ENCODE peak calls at places on chromosomes 12 and 14, in ten cellular contexts. One of them, this sample, is unnamed. For H3K4me1, the result is how much of the 10 kb centered on the place peaks cover.

GRCh38 chr12:104524026-104524425 is 67.3 kb downstream of the CHST11 start:
- DNase-seq in Peyer's patch: no peak
- DNase-seq in IMR-90: no peak
- DNase-seq in upper lobe of right lung: no peak
- DNase-seq in left ventricle myocardium inferior: no peak
- DNase-seq in small intestine: no peak
- DNase-seq in suprapubic skin: no peak
- DNase-seq in neuronal stem cell: no peak
- DNase-seq in fibroblast of lung: no peak
- DNase-seq in prostate gland: no peak
- DNase-seq in this sample: no peak

GRCh38 chr12:90572778-90573177 is 382.2 kb downstream of the CCER1 start:
- DNase-seq in fibroblast of lung: no peak
- DNase-seq in suprapubic skin: no peak
- DNase-seq in left ventricle myocardium inferior: no peak
- DNase-seq in neuronal stem cell: no peak
- DNase-seq in small intestine: no peak
- DNase-seq in Peyer's patch: no peak
- DNase-seq in IMR-90: no peak
- DNase-seq in prostate gland: no peak
- DNase-seq in upper lobe of right lung: no peak
- DNase-seq in this sample: no peak

GRCh38 chr12:70637686-70638085 is 457 bp upstream of the PTPRB start:
- DNase-seq in Peyer's patch: no peak
- DNase-seq in suprapubic skin: no peak
- DNase-seq in upper lobe of right lung: no peak
- DNase-seq in fibroblast of lung: no peak
- DNase-seq in small intestine: no peak
- DNase-seq in left ventricle myocardium inferior: no peak
- DNase-seq in prostate gland: no peak
- DNase-seq in neuronal stem cell: no peak
- DNase-seq in IMR-90: no peak
- DNase-seq in this sample: no peak

GRCh38 chr12:106114084-106115068 is 24.4 kb downstream of the NUAK1 start:
- DNase-seq in prostate gland: no peak
- DNase-seq in left ventricle myocardium inferior: no peak
- DNase-seq in upper lobe of right lung: no peak
- DNase-seq in neuronal stem cell: no peak
- DNase-seq in suprapubic skin: no peak
- DNase-seq in small intestine: no peak
- DNase-seq in Peyer's patch: no peak
- DNase-seq in fibroblast of lung: peak
- DNase-seq in IMR-90: peak
- DNase-seq in this sample: no peak

GRCh38 chr12:54689984-54690383 is 41.8 kb upstream of the DCD start:
- DNase-seq in suprapubic skin: no peak
- DNase-seq in Peyer's patch: no peak
- DNase-seq in neuronal stem cell: no peak
- DNase-seq in left ventricle myocardium inferior: no peak
- DNase-seq in upper lobe of right lung: no peak
- DNase-seq in IMR-90: no peak
- DNase-seq in small intestine: no peak
- DNase-seq in prostate gland: no peak
- DNase-seq in fibroblast of lung: no peak
- DNase-seq in this sample: no peak

GRCh38 chr12:17489452-17489851 is 600.5 kb downstream of the RERGL start:
- DNase-seq in IMR-90: no peak
- DNase-seq in prostate gland: no peak
- DNase-seq in small intestine: no peak
- DNase-seq in Peyer's patch: no peak
- DNase-seq in fibroblast of lung: no peak
- DNase-seq in suprapubic skin: no peak
- DNase-seq in upper lobe of right lung: no peak
- DNase-seq in left ventricle myocardium inferior: no peak
- DNase-seq in neuronal stem cell: no peak
- DNase-seq in this sample: no peak

GRCh38 chr12:54950071-54950727 is 34.4 kb downstream of the TESPA1 start:
- DNase-seq in fibroblast of lung: no peak
- DNase-seq in neuronal stem cell: no peak
- DNase-seq in Peyer's patch: no peak
- DNase-seq in prostate gland: no peak
- DNase-seq in left ventricle myocardium inferior: no peak
- DNase-seq in suprapubic skin: no peak
- DNase-seq in upper lobe of right lung: no peak
- DNase-seq in IMR-90: no peak
- DNase-seq in small intestine: no peak
- DNase-seq in this sample: no peak

GRCh38 chr12:46455648-46456352 is 83.2 kb upstream of the SLC38A2 start:
- DNase-seq in prostate gland: peak
- DNase-seq in IMR-90: no peak
- DNase-seq in small intestine: no peak
- DNase-seq in neuronal stem cell: no peak
- DNase-seq in Peyer's patch: no peak
- DNase-seq in left ventricle myocardium inferior: no peak
- DNase-seq in suprapubic skin: no peak
- DNase-seq in upper lobe of right lung: no peak
- DNase-seq in fibroblast of lung: no peak
- DNase-seq in this sample: peak

DNA sequence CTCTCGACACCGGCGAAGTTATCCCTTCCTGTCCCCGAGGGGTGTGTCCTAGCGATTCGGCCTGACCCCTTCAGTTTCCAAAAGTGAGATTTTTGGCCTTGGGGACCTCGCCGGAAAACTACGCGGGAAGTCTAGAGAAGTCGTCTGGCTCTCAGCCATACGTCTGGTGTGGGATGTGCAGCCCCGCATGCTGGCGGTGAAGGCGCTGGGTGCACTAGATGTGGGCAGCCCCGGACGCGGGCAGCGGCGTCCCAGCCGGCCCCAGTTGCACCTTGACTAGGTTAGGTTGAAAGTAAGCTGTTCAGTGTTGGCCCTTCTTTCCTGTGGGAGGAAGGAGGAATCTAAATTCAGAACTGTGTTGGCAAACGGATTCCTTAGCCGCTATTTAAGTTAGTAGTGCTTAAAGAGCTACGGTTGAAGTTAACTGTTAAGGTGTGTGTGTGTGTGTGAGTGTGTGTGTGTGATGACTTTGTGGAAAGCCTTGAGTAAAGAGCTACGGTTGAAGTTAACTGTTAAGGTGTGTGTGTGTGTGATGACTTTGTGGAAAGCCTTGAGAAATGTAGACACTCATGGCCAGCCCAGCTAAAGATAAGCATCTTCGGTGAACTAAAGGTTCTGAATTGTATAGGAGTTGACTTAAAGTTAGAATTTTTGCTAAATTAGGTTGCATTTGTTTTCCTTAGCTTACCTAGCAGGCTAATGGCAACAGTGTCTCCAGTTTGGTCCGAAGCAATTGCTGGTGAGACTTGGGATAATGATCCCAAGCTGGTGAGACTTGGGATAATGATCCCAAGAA is 1.2 kb downstream of the KTN1 start:
- DNase-seq in upper lobe of right lung: peak
- DNase-seq in left ventricle myocardium inferior: peak
- DNase-seq in suprapubic skin: no peak
- DNase-seq in neuronal stem cell: no peak
- DNase-seq in fibroblast of lung: peak
- DNase-seq in Peyer's patch: peak
- DNase-seq in small intestine: no peak
- DNase-seq in prostate gland: peak
- DNase-seq in IMR-90: no peak
- DNase-seq in this sample: peak
- H3K4me1 ChIP-seq in upper lobe of right lung: under half
- H3K4me1 ChIP-seq in left ventricle myocardium inferior: half or more
- H3K4me1 ChIP-seq in suprapubic skin: half or more
- H3K4me1 ChIP-seq in neuronal stem cell: under half
- H3K4me1 ChIP-seq in fibroblast of lung: under half
- H3K4me1 ChIP-seq in Peyer's patch: under half
- H3K4me1 ChIP-seq in small intestine: under half
- H3K4me1 ChIP-seq in prostate gland: under half
- H3K4me1 ChIP-seq in IMR-90: under half
- H3K4me1 ChIP-seq in this sample: under half

GRCh38 chr14:96752156-96752555 is 45.0 kb upstream of the VRK1 start:
- DNase-seq in small intestine: no peak
- DNase-seq in prostate gland: no peak
- DNase-seq in upper lobe of right lung: no peak
- DNase-seq in neuronal stem cell: no peak
- DNase-seq in IMR-90: no peak
- DNase-seq in fibroblast of lung: no peak
- DNase-seq in left ventricle myocardium inferior: no peak
- DNase-seq in suprapubic skin: no peak
- DNase-seq in Peyer's patch: no peak
- DNase-seq in this sample: no peak

GRCh38 chr14:96754845-96755184 is 42.4 kb upstream of the VRK1 start:
- DNase-seq in small intestine: no peak
- DNase-seq in upper lobe of right lung: no peak
- DNase-seq in neuronal stem cell: peak
- DNase-seq in left ventricle myocardium inferior: no peak
- DNase-seq in Peyer's patch: no peak
- DNase-seq in suprapubic skin: no peak
- DNase-seq in prostate gland: no peak
- DNase-seq in fibroblast of lung: no peak
- DNase-seq in IMR-90: no peak
- DNase-seq in this sample: no peak

GRCh38 chr14:96752594-96752993 is 44.6 kb upstream of the VRK1 start:
- DNase-seq in suprapubic skin: no peak
- DNase-seq in neuronal stem cell: no peak
- DNase-seq in Peyer's patch: no peak
- DNase-seq in upper lobe of right lung: no peak
- DNase-seq in left ventricle myocardium inferior: no peak
- DNase-seq in small intestine: no peak
- DNase-seq in fibroblast of lung: no peak
- DNase-seq in IMR-90: peak
- DNase-seq in prostate gland: no peak
- DNase-seq in this sample: no peak

GRCh38 chr14:96756745-96757144 is 40.4 kb upstream of the VRK1 start:
- DNase-seq in IMR-90: no peak
- DNase-seq in neuronal stem cell: no peak
- DNase-seq in suprapubic skin: no peak
- DNase-seq in prostate gland: no peak
- DNase-seq in left ventricle myocardium inferior: no peak
- DNase-seq in Peyer's patch: no peak
- DNase-seq in fibroblast of lung: no peak
- DNase-seq in small intestine: no peak
- DNase-seq in upper lobe of right lung: no peak
- DNase-seq in this sample: no peak

DNA sequence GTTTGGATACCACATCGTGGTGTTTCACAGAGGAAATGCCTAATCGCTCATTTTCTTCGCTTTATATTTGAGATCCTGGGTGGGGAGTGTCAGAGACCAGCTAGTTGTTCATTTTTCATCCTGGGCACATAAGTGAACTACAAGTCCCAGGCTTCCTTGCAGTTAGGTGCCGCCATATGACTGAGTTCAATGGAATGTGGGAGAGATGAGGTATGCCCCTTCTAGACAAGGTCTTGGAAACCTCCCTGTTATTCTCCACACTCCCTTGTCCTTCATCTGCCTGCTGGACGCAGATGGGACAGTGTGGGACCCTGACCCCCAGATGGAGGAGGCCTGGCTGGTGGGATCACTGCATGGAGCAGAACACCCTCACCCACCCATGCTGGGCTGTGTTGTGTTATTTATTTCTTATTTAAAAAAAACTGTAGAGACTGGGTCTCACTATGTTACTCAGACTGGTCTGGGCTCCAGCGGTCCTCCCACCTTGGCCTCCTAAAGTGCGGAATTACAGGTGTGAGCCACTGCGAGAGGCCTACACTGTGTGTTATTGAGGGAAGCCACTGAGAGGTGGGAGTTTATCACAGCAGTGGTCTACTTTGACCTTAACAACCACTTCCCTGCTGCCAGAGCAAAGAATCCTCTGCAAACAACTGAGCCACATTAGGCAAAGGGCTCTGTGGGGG is 42.9 kb upstream of the VRK1 start:
- DNase-seq in upper lobe of right lung: no peak
- DNase-seq in prostate gland: no peak
- DNase-seq in small intestine: no peak
- DNase-seq in left ventricle myocardium inferior: no peak
- DNase-seq in neuronal stem cell: no peak
- DNase-seq in suprapubic skin: no peak
- DNase-seq in fibroblast of lung: no peak
- DNase-seq in IMR-90: peak
- DNase-seq in Peyer's patch: no peak
- DNase-seq in this sample: no peak
- H3K27ac ChIP-seq in upper lobe of right lung: no peak
- H3K27ac ChIP-seq in prostate gland: no peak
- H3K27ac ChIP-seq in small intestine: no peak
- H3K27ac ChIP-seq in left ventricle myocardium inferior: no peak
- H3K27ac ChIP-seq in neuronal stem cell: peak
- H3K27ac ChIP-seq in suprapubic skin: no peak
- H3K27ac ChIP-seq in fibroblast of lung: no peak
- H3K27ac ChIP-seq in IMR-90: no peak
- H3K27ac ChIP-seq in Peyer's patch: no peak
- H3K27ac ChIP-seq in this sample: no peak

DNA sequence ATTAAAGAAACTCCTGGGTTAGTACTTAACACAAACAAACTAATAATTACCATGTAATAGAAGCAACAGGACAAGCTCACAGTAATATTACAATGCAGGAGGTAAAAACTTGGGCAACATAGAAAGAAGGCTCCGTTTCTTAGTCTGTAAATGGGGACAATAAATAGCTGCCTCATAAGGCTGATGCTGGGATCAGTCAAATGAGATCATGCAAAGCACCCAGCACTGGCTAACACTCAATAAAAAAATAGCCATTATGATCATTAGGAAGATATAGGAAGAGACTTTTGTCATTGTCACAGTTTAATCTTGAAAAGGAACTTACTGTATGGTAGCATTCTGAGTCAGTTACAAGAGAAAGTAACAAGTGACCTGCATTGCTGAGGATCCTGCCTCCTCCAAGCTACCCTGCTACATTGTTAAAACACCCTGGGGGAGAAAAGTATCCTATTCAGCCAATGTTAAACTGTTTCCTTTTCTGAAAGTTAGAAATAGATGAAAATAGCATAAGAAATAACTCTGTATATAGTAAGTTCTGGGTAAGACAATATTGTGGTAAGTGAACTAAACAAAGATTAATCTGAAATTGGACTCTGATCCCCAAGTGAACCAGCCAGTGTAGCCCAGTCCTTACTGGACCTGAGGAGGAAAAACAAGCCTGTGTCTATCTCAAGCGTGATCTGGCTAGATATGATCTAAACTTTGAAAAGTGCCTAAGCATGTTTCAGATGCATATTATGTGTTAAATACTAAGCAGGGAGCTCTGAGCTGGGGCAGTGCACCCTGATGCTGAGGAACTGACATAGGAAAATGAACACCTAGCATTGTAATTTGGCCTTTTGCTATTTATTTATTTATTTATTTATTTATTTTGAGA is 3.6 kb upstream of the NUDT4 start:
- DNase-seq in neuronal stem cell: no peak
- DNase-seq in IMR-90: no peak
- DNase-seq in upper lobe of right lung: no peak
- DNase-seq in suprapubic skin: no peak
- DNase-seq in prostate gland: no peak
- DNase-seq in left ventricle myocardium inferior: no peak
- DNase-seq in fibroblast of lung: no peak
- DNase-seq in small intestine: peak
- DNase-seq in Peyer's patch: no peak
- DNase-seq in this sample: no peak
- H3K4me3 ChIP-seq in neuronal stem cell: no peak
- H3K4me3 ChIP-seq in IMR-90: no peak
- H3K4me3 ChIP-seq in upper lobe of right lung: no peak
- H3K4me3 ChIP-seq in suprapubic skin: no peak
- H3K4me3 ChIP-seq in prostate gland: no peak
- H3K4me3 ChIP-seq in left ventricle myocardium inferior: peak
- H3K4me3 ChIP-seq in fibroblast of lung: no peak
- H3K4me3 ChIP-seq in small intestine: no peak
- H3K4me3 ChIP-seq in Peyer's patch: no peak
- H3K4me3 ChIP-seq in this sample: no peak

DNA sequence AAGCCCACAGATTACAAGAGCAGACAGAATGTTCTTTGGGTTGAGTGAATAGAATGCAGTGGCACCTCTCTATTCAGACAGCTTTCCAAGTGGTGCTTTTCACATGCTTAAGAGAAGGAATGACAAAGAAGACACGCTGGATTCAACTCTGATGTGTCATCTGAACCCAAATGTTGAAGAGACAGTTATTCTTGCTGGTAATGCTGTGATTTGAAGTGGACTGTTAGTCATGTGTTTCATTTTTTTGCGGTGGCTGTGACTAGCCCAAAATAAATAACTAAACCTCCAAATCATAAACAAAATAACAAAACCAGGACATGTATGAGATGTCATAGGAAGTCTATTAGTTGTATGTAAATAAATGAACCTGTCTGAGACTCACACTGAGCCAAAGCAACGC is 391.8 kb upstream of the PRICKLE1 start:
- DNase-seq in neuronal stem cell: no peak
- DNase-seq in left ventricle myocardium inferior: no peak
- DNase-seq in upper lobe of right lung: no peak
- DNase-seq in suprapubic skin: no peak
- DNase-seq in small intestine: no peak
- DNase-seq in IMR-90: peak
- DNase-seq in Peyer's patch: no peak
- DNase-seq in prostate gland: no peak
- DNase-seq in fibroblast of lung: peak
- DNase-seq in this sample: no peak
- H3K4me1 ChIP-seq in neuronal stem cell: under half
- H3K4me1 ChIP-seq in left ventricle myocardium inferior: under half
- H3K4me1 ChIP-seq in upper lobe of right lung: under half
- H3K4me1 ChIP-seq in suprapubic skin: under half
- H3K4me1 ChIP-seq in small intestine: under half
- H3K4me1 ChIP-seq in IMR-90: under half
- H3K4me1 ChIP-seq in Peyer's patch: under half
- H3K4me1 ChIP-seq in prostate gland: under half
- H3K4me1 ChIP-seq in fibroblast of lung: under half
- H3K4me1 ChIP-seq in this sample: under half